ENCODE peak calls at places on chromosomes 12 and 14, in seven cellular contexts. J is PC-9, R is colonic mucosa, V is breast epithelium, W is upper lobe of right lung, P is esophagus muscularis mucosa, T is stomach. X is an unnamed sample. For H3K36me3, the result is how much of the 10 kb centered on the place peaks cover.

GRCh38 chr12:44403185-44403584 is 472.9 kb downstream of the NELL2 start:
- DNase-seq in J (no peak), R (no peak), V (no peak), W (no peak), P (no peak), T (no peak), X (no peak)

GRCh38 chr12:105168006-105168405 is 60.5 kb downstream of the WASHC4 start:
- DNase-seq in J (no peak), R (no peak), V (no peak), W (no peak), P (no peak), T (no peak), X (no peak)

GRCh38 chr12:117134059-117134458 is 34.8 kb upstream of the TESC start:
- DNase-seq in J (no peak), R (no peak), V (no peak), W (no peak), P (no peak), T (no peak), X (no peak)

GRCh38 chr14:55837467-55837866 is 257.5 kb downstream of the KTN1 start:
- DNase-seq in J (no peak), R (no peak), V (no peak), W (no peak), P (no peak), T (no peak), X (no peak)

GRCh38 chr14:20578784-20579502 is 8.9 kb downstream of the RNASE11 start:
- DNase-seq in J (no peak), R (no peak), V (no peak), W (no peak), P (no peak), T (no peak), X (peak)

GRCh38 chr14:101008631-101009336 is 105.3 kb upstream of the RTL1 start:
- DNase-seq in J (no peak), R (no peak), V (no peak), W (peak), P (no peak), T (no peak), X (peak)

GRCh38 chr12:25775968-25776367 is 182.5 kb upstream of the RASSF8 start:
- DNase-seq in J (peak), R (no peak), V (no peak), W (no peak), P (no peak), T (no peak), X (peak)

GRCh38 chr12:32083489-32083888 is 23.2 kb upstream of the BICD1 start:
- DNase-seq in J (no peak), R (no peak), V (no peak), W (no peak), P (no peak), T (no peak), X (no peak)

GRCh38 chr12:68784015-68784414 is 24.0 kb upstream of the MDM2 start:
- DNase-seq in J (no peak), R (no peak), V (no peak), W (no peak), P (no peak), T (no peak), X (no peak)

GRCh38 chr14:96762650-96763049 is 34.5 kb upstream of the VRK1 start:
- DNase-seq in J (no peak), R (peak), V (no peak), W (no peak), P (no peak), T (no peak), X (peak)

GRCh38 chr12:102769323-102769916 is 147.6 kb downstream of the PAH start:
- DNase-seq in J (peak), R (peak), V (no peak), W (no peak), P (no peak), T (peak), X (peak)

GRCh38 chr12:55060970-55061543 is 41.3 kb downstream of the NEUROD4 start:
- DNase-seq in J (no peak), R (no peak), V (no peak), W (no peak), P (no peak), T (no peak), X (peak)

GRCh38 chr12:9786726-9787339 is 26.1 kb upstream of the CD69 start:
- DNase-seq in J (no peak), R (no peak), V (no peak), W (no peak), P (no peak), T (no peak), X (peak)

GRCh38 chr14:94164685-94165431 is 9.3 kb upstream of the PPP4R4 start:
- DNase-seq in J (no peak), R (no peak), V (no peak), W (peak), P (no peak), T (no peak), X (peak)

GRCh38 chr14:21501568-21501967 is 9.6 kb downstream of the METTL3 start:
- DNase-seq in J (no peak), R (no peak), V (no peak), W (no peak), P (no peak), T (no peak), X (no peak)

GRCh38 chr12:61993734-61994345 is 266.4 kb upstream of the USP15 start:
- DNase-seq in J (no peak), R (no peak), V (no peak), W (no peak), P (no peak), T (no peak), X (no peak)

GRCh38 chr12:100346660-100347059 is 10.2 kb upstream of the SLC17A8 start:
- DNase-seq in J (no peak), R (no peak), V (no peak), W (no peak), P (no peak), T (no peak), X (no peak)

GRCh38 chr14:63214417-63215196 is 10.4 kb downstream of the RHOJ start:
- DNase-seq in J (no peak), R (no peak), V (no peak), W (no peak), P (no peak), T (no peak), X (no peak)

GRCh38 chr12:81187686-81188085 is 109.8 kb downstream of the ACSS3 start:
- DNase-seq in J (no peak), R (no peak), V (no peak), W (no peak), P (no peak), T (no peak), X (no peak)

GRCh38 chr14:105479438-105480164 is 5.0 kb downstream of the CRIP2 start:
- DNase-seq in J (no peak), R (no peak), V (no peak), W (no peak), P (no peak), T (no peak), X (no peak)

GRCh38 chr14:98070521-98070920 is 1201.5 kb downstream of the BCL11B start:
- DNase-seq in J (no peak), R (no peak), V (no peak), W (no peak), P (no peak), T (no peak), X (no peak)

GRCh38 chr12:25958254-25959068 is at the start of gene RASSF8:
- DNase-seq in J (peak), R (peak), V (peak), W (peak), P (no peak), T (peak), X (peak)

GRCh38 chr14:104559043-104559768 is 20.4 kb upstream of the C14orf180 start:
- DNase-seq in J (no peak), R (no peak), V (no peak), W (no peak), P (no peak), T (no peak), X (peak)

GRCh38 chr12:115456946-115457689 is 773.1 kb upstream of the TBX3 start:
- DNase-seq in J (no peak), R (no peak), V (no peak), W (no peak), P (no peak), T (no peak), X (peak)

GRCh38 chr14:79011091-79011919 is 841.1 kb downstream of the NRXN3 start:
- DNase-seq in J (peak), R (peak), V (no peak), W (no peak), P (no peak), T (no peak), X (no peak)

GRCh38 chr12:113142886-113143329 is 6.6 kb upstream of the CFAP73 start:
- DNase-seq in J (no peak), R (no peak), V (no peak), W (no peak), P (no peak), T (no peak), X (peak)
- H3K27ac ChIP-seq in J (no peak), R (peak), V (peak), W (peak), P (peak), T (peak), X (no peak)

GRCh38 chr12:112473056-112473455 is 54.3 kb downstream of the PTPN11 start:
- DNase-seq in J (no peak), R (no peak), V (no peak), W (no peak), P (no peak), T (no peak), X (peak)
- TF ChIP-seq CTCF in J (peak), R (no peak), V (no peak), W (no peak), P (no peak), T (no peak), X (peak)

GRCh38 chr12:131192951-131193350 is 239.2 kb downstream of the ADGRD1 start:
- DNase-seq in J (no peak), R (no peak), V (no peak), W (peak), P (peak), T (no peak), X (no peak)

GRCh38 chr12:131190965-131191364 is 237.3 kb downstream of the ADGRD1 start:
- DNase-seq in J (no peak), R (no peak), V (no peak), W (no peak), P (peak), T (no peak), X (no peak)

GRCh38 chr12:131189781-131190180 is 236.1 kb downstream of the ADGRD1 start:
- DNase-seq in J (no peak), R (no peak), V (no peak), W (no peak), P (peak), T (no peak), X (no peak)

GRCh38 chr12:131188131-131189050 is 234.7 kb downstream of the ADGRD1 start:
- DNase-seq in J (no peak), R (no peak), V (no peak), W (no peak), P (peak), T (no peak), X (no peak)

DNA sequence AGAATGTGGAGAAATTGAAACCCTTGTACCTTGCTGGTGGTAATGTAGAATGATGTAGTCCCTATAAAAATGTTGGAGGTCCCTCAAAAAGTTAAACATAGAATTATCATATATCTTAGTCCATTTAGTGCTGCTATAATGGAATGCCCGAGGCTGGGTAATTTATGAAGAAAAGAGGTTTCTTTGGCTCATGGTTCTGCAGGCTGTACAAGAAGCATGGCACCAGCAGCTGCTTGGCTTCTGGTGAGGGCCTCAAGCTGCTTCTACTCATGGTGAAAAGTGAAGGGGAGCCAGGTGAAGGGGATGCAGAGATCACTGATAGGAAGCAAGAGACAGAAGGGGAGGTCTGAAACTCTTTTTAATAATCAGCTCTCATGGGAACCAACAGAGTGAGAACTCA is 233.9 kb downstream of the ADGRD1 start:
- DNase-seq in J (no peak), R (no peak), V (no peak), W (no peak), P (no peak), T (no peak), X (no peak)
- H3K36me3 ChIP-seq in J (under half), R (under half), V (under half), W (under half), P (under half), T (under half), X (under half)

GRCh38 chr14:103101964-103102688 is 7.6 kb downstream of the EXOC3L4 start:
- DNase-seq in J (no peak), R (no peak), V (no peak), W (no peak), P (no peak), T (no peak), X (no peak)
- H3K27ac ChIP-seq in J (no peak), R (no peak), V (no peak), W (no peak), P (no peak), T (no peak), X (no peak)

DNA sequence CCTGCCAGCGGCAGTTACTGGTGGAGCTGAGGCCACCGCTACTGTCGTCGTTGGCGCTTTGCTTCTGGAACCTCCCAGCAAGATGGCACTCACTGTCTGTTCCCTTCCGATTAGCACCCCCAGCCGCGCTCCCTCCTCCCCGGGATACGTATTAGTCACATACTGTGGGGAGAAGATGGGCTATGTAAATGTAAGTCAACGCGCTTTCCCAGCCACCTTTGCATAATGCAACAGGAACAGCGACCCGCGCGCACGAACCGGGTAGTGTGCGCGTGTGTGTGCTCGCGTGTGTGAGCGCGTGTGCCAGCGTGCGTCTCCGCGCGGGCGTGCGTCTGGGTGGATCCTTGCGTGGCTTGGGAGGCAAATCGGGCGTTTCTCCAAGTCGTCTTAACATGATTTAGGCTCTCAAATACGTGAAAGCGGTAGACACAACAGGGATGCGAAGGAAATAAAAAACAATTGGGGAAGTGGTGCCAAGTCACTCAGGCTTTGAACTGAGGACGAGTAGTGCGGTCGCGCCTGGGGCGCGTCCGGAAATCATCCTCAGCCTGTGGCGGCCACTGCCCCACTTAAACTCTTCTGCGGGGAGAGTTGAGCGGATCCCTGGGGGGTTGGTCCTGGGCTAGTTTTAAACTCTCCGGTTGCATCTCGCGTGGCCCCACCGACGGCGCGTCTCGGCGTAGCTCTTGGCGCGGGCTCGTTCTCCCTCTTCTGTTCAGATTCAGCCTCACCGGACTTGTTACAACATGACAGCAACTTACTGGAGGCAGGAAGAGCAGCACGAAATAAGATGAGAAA is 1.8 kb downstream of the FLRT2 start:
- DNase-seq in J (peak), R (peak), V (peak), W (peak), P (no peak), T (peak), X (peak)
- TF ChIP-seq CTCF in J (no peak), R (no peak), V (no peak), W (peak), P (peak), T (no peak), X (peak)

DNA sequence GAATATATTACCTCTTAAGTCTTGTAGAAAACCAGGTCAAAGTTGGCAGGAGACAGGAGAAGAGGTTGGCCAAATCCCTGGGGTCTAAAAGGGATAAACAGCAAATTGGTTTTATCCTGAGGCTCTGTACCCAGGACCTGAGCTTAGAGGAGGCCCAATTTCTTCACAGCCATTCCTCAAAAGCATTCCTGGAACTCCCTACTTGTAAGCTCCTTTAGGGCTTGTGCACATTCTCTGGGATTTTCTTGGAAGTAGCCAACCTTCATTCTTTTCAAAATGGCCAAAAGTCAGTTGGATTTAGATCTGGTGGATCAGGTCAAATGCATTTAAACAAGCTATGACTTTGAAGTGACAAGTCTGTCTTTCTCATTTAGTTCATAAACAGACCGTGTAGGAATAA is 152.1 kb upstream of the PLXNC1 start:
- DNase-seq in J (no peak), R (no peak), V (no peak), W (no peak), P (no peak), T (no peak), X (no peak)
- H3K36me3 ChIP-seq in J (under half), R (under half), V (under half), W (under half), P (under half), T (under half), X (under half)

DNA sequence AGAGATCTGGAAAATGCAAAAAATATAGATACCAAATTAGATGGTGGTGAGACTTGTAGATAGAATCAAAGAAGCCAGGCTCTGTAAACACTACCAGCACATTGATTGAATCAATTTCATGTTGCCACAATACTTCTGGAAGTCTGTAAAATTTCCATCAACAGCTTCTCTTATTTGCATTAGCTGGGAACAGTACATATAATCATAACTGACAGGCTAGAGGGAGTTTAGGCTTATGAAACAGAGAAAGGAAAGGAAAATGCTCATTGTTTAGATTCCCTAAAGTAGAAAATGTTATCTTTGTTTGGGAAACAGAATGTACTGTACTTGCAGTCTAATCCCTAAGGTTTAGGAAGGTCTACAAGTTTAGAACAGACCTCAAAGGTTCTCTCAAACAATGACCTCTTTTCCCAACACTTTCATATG is 335.2 kb downstream of the CEP128 start:
- DNase-seq in J (no peak), R (no peak), V (no peak), W (no peak), P (no peak), T (no peak), X (no peak)
- H3K27ac ChIP-seq in J (no peak), R (no peak), V (no peak), W (no peak), P (peak), T (peak), X (no peak)

GRCh38 chr14:61193471-61193870 is 87.7 kb downstream of the TMEM30B start:
- DNase-seq in J (no peak), R (no peak), V (no peak), W (no peak), P (no peak), T (no peak), X (no peak)

GRCh38 chr14:61196034-61196433 is 85.1 kb downstream of the TMEM30B start:
- DNase-seq in J (no peak), R (no peak), V (no peak), W (no peak), P (no peak), T (no peak), X (no peak)

GRCh38 chr14:61197416-61197815 is 83.7 kb downstream of the TMEM30B start:
- DNase-seq in J (no peak), R (no peak), V (no peak), W (no peak), P (no peak), T (no peak), X (no peak)

GRCh38 chr14:61192970-61193369 is 88.2 kb downstream of the TMEM30B start:
- DNase-seq in J (no peak), R (no peak), V (no peak), W (no peak), P (no peak), T (no peak), X (no peak)

GRCh38 chr14:61196792-61197191 is 84.3 kb downstream of the TMEM30B start:
- DNase-seq in J (no peak), R (no peak), V (no peak), W (no peak), P (no peak), T (no peak), X (no peak)
- TF ChIP-seq CTCF in J (peak), R (no peak), V (no peak), W (no peak), P (no peak), T (no peak), X (peak)

DNA sequence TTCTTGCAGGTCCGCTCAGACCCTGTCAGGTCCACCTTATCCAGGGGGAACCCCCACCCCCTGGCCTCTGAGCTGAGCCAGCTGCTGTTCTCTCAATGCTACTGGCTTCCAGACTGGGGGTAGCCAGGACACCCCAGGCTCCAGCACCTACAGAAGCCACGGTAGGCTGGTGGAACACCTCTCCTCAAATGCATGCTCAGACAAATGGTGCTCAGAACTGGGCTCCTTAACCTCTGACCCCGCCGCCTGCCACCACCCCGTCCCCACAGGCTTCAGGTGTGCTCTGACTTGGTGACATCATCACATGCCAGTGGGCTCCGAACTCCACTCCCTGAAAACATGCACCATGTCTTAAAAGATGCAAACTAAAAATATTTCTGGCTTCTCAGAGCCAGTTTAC is 54.4 kb downstream of the BCL11B start:
- DNase-seq in J (no peak), R (no peak), V (no peak), W (no peak), P (no peak), T (no peak), X (no peak)
- H3K36me3 ChIP-seq in J (under half), R (under half), V (under half), W (under half), P (under half), T (under half), X (under half)

DNA sequence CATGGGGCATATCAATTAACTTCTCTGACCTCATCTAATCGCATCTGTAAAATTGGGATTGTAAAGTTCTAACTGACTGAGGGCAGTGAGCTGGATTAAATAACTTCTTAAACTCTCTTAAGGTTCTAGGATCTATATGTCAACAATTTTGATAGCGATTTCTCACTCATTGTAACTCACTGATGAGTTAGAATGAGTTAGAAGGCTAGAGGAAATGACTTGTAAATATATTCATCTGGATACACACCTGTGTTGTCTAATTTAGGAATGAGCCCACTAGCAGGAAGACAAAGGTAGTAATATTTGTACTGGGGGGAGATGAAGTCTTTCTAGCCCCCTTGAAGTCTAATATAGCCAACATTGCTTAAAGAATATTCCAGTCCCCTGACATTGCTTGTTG is 46.3 kb upstream of the CERS5 start:
- DNase-seq in J (no peak), R (no peak), V (no peak), W (no peak), P (no peak), T (no peak), X (no peak)
- H3K27ac ChIP-seq in J (peak), R (no peak), V (peak), W (no peak), P (no peak), T (no peak), X (no peak)

X was measured in endodermal cell.